ENCODE peak calls at places on chromosomes 2 and 18, in four cellular contexts. One of them, this sample, is unnamed.

GRCh38 chr2:60354713-60355112 is 198.7 kb downstream of the BCL11A start:
- DNase-seq in IMR-90: no peak
- DNase-seq in neuronal stem cell: no peak
- DNase-seq in H1: no peak
- DNase-seq in this sample: no peak

GRCh38 chr18:13577091-13577697 is 149.2 kb downstream of the FAM210A start:
- DNase-seq in IMR-90: peak
- DNase-seq in neuronal stem cell: no peak
- DNase-seq in H1: no peak
- DNase-seq in this sample: no peak

GRCh38 chr2:236221798-236222197 is 42.4 kb downstream of the ASB18 start:
- DNase-seq in IMR-90: no peak
- DNase-seq in neuronal stem cell: no peak
- DNase-seq in H1: no peak
- DNase-seq in this sample: no peak

GRCh38 chr2:207499114-207499513 is 30.6 kb upstream of the CREB1 start:
- DNase-seq in IMR-90: no peak
- DNase-seq in neuronal stem cell: no peak
- DNase-seq in H1: no peak
- DNase-seq in this sample: no peak

GRCh38 chr2:217851191-217852020 is 151.4 kb downstream of the TNS1 start:
- DNase-seq in IMR-90: peak
- DNase-seq in neuronal stem cell: no peak
- DNase-seq in H1: no peak
- DNase-seq in this sample: no peak

GRCh38 chr2:176536739-176537138 is 267.5 kb downstream of the MTX2 start:
- DNase-seq in IMR-90: no peak
- DNase-seq in neuronal stem cell: no peak
- DNase-seq in H1: no peak
- DNase-seq in this sample: no peak

GRCh38 chr18:46623541-46623940 is 33.5 kb downstream of the LOXHD1 start:
- DNase-seq in IMR-90: no peak
- DNase-seq in neuronal stem cell: no peak
- DNase-seq in H1: no peak
- DNase-seq in this sample: no peak

GRCh38 chr2:226403360-226403759 is 396.3 kb downstream of the IRS1 start:
- DNase-seq in IMR-90: peak
- DNase-seq in neuronal stem cell: no peak
- DNase-seq in H1: no peak
- DNase-seq in this sample: no peak

GRCh38 chr2:34126279-34126678 is 527.2 kb upstream of the FAM98A start:
- DNase-seq in IMR-90: no peak
- DNase-seq in neuronal stem cell: no peak
- DNase-seq in H1: no peak
- DNase-seq in this sample: no peak

GRCh38 chr2:164511738-164512137 is 109.5 kb downstream of the GRB14 start:
- DNase-seq in IMR-90: no peak
- DNase-seq in neuronal stem cell: no peak
- DNase-seq in H1: no peak
- DNase-seq in this sample: no peak

GRCh38 chr2:58604096-58604495 is 363.0 kb upstream of the FANCL start:
- DNase-seq in IMR-90: no peak
- DNase-seq in neuronal stem cell: no peak
- DNase-seq in H1: no peak
- DNase-seq in this sample: no peak

DNA sequence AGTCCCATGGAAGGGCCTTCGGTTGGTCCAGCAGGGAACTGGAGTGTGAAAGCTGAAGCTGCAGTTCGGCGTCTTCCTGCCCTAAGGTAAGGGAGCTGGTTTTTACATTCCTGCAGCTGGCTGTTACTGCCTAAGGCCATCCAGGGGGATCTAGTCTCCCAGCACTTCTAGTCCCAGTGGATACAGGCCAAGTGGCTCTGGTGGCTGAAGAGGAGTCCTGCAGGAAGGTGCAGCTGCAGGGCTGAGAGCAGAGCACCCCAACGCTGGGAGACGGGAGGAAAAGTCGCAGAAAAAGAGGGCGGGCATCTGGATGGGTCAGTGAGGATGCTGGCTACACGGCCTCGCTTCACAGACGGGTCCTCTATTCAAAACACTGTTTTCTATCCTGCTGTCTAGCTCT is 225.0 kb upstream of the HS6ST1 start:
- DNase-seq in IMR-90: no peak
- DNase-seq in neuronal stem cell: no peak
- DNase-seq in H1: peak
- DNase-seq in this sample: peak
- H4K91ac ChIP-seq in IMR-90: no peak
- H4K91ac ChIP-seq in neuronal stem cell: no peak
- H4K91ac ChIP-seq in H1: no peak
- H4K91ac ChIP-seq in this sample: no peak

DNA sequence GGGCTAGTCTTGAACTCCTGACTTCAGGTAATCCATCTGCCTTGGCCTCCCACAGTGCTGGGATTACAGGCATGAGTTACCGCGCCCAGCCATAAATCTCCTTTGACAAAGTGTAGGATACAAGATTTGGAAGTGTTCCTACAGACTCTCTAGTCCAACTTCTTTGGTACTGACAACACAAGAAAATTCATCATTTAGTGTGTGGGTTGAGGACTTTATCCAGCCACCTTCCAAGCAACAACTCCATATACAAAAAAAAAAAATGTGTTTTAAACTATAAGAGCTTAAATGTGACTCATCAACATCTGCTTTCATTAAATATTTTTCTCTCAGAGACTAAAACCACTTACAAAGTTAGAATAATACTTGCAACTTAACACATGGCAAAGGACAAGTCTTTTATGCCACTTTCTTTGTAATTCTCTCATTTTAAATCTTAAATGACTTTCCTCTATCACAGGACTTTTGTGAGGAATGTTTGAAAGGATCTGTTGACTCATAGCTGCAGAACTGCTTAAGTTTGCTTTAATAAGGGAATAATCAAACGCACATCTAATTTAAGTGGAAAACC is 46.2 kb upstream of the ITGAV start:
- DNase-seq in IMR-90: peak
- DNase-seq in neuronal stem cell: no peak
- DNase-seq in H1: no peak
- DNase-seq in this sample: no peak
- H3K9ac ChIP-seq in IMR-90: no peak
- H3K9ac ChIP-seq in neuronal stem cell: no peak
- H3K9ac ChIP-seq in H1: no peak
- H3K9ac ChIP-seq in this sample: no peak

GRCh38 chr2:19120941-19121750 is 237.3 kb downstream of the OSR1 start:
- DNase-seq in IMR-90: peak
- DNase-seq in neuronal stem cell: no peak
- DNase-seq in H1: no peak
- DNase-seq in this sample: no peak
- H4K91ac ChIP-seq in IMR-90: peak
- H4K91ac ChIP-seq in neuronal stem cell: no peak
- H4K91ac ChIP-seq in H1: no peak
- H4K91ac ChIP-seq in this sample: no peak

DNA sequence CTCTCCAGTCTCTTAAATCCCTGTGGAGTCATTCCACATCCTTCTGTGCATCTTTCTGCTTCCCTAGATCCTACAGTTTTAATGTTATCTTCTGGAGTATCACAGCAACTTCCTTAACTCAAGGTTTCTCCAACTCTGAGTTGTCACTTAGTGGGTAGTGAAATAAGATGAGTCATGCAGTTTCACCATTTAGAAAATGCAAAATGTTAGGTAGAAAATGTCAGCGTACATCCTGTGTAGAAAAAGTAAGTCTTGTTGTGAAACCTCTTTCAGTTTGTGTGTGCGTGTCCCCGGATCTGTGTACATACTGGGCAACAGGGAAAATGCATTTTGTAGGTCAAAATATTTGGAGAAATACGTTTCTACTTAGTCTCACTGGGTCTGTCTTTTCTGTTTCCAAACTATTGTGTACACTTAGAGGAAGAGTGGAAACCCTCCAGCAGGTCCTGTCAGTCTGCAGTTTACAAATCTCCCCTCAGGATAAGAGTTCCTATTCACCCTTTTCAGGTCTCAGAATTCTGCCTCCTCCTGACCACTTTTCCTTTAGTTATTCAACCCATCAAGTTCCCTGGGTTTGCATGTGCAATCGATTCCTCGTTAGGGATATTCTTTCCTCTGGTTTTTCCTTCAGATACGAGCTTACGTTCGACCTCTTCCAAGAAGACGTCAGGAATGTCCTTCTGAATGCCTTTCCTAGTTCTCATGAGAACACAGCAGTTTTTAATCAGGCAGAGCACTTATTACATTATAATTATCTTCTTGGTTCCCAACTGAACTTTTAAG is 154.8 kb downstream of the TGIF1 start:
- DNase-seq in IMR-90: peak
- DNase-seq in neuronal stem cell: no peak
- DNase-seq in H1: no peak
- DNase-seq in this sample: no peak
- H3K9ac ChIP-seq in IMR-90: peak
- H3K9ac ChIP-seq in neuronal stem cell: no peak
- H3K9ac ChIP-seq in H1: peak
- H3K9ac ChIP-seq in this sample: peak

DNA sequence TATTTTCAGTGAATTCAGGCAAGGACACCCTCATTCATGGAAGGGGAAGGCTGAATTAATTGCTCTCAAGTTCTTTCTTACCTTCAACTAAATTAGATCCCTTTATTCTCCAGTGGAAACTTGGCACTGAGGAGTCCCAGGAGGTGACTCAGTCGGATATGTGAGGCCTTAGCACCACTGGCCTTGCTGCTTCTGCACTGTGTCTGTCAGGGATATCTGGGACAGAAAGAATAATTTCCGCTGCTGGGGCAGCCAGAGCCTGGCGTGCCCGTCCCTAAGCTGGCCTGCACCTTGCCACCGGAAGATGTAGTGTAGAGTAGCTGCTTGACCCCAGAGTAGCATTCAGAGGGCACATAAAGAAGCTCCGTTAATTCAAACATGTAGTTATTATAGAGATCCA is 53.4 kb downstream of the LIMS1 start:
- DNase-seq in IMR-90: peak
- DNase-seq in neuronal stem cell: no peak
- DNase-seq in H1: no peak
- DNase-seq in this sample: no peak
- H4K91ac ChIP-seq in IMR-90: peak
- H4K91ac ChIP-seq in neuronal stem cell: no peak
- H4K91ac ChIP-seq in H1: no peak
- H4K91ac ChIP-seq in this sample: no peak

DNA sequence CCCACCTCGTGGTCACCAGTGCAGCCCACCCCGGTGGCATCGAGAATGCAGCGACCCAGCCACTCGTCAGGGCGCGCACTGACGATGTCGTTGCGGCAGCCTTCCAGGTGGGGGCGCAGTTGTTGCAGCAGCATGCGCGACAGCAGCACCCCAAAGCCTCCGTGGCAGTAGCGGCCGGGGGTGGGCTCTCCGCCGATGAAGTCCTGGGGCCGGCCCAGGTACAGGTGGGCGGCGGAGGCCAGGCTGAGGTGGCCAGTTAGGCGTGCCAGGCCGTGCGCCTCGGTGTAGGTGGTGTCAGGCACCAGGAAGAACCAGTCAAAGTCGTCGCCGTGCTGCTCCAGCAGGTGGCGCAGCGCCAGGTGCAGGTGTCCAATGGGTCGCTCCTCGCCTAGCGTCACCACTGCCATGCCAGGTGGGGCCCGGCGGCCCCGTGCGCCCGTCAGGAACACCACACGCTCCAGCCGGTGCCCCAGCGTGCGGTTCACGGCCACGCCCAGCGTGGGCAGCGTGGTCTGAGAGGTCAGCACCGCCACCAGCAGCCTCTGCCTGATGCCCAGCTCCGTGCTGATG is 1.9 kb downstream of the CHPF start:
- DNase-seq in IMR-90: peak
- DNase-seq in neuronal stem cell: peak
- DNase-seq in H1: peak
- DNase-seq in this sample: peak
- H3K9ac ChIP-seq in IMR-90: no peak
- H3K9ac ChIP-seq in neuronal stem cell: peak
- H3K9ac ChIP-seq in H1: no peak
- H3K9ac ChIP-seq in this sample: no peak

GRCh38 chr2:70116936-70117554 is 29.8 kb downstream of the PCBP1 start:
- DNase-seq in IMR-90: no peak
- DNase-seq in neuronal stem cell: no peak
- DNase-seq in H1: no peak
- DNase-seq in this sample: no peak
- H4K91ac ChIP-seq in IMR-90: no peak
- H4K91ac ChIP-seq in neuronal stem cell: no peak
- H4K91ac ChIP-seq in H1: no peak
- H4K91ac ChIP-seq in this sample: no peak

This sample was measured in H9.